ENCODE peak calls at places on chromosome 16, in eight cellular contexts. T, D, E, H, K, S, V and N are unnamed samples.

GRCh38 chr16:65644821-65645220 is 523.0 kb upstream of the CDH11 start:
- DNase-seq in S (no peak), D (no peak), H (no peak), E (no peak), V (no peak), T (no peak), K (no peak), N (no peak)

GRCh38 chr16:8855972-8856371 is 12.8 kb downstream of the CARHSP1 start:
- DNase-seq in E (no peak), D (no peak), H (no peak), S (no peak), T (no peak), K (no peak), V (no peak), N (no peak)

GRCh38 chr16:74271879-74272278 is 24.7 kb upstream of the PSMD7 start:
- DNase-seq in H (no peak), S (no peak), V (no peak), E (no peak), D (no peak), T (no peak), K (no peak), N (no peak)

GRCh38 chr16:89077076-89077475 is 16.6 kb upstream of the ACSF3 start:
- DNase-seq in D (no peak), E (no peak), S (no peak), V (no peak), T (no peak), H (no peak), K (no peak), N (no peak)

GRCh38 chr16:4510747-4511426 is 27.7 kb downstream of the CDIP1 start:
- DNase-seq in D (no peak), H (no peak), K (no peak), S (no peak), V (no peak), T (no peak), E (no peak), N (no peak)

GRCh38 chr16:80517846-80518245 is 22.9 kb upstream of the DYNLRB2 start:
- DNase-seq in H (no peak), E (no peak), D (no peak), S (no peak), T (no peak), K (no peak), V (no peak), N (no peak)

GRCh38 chr16:83606486-83607030 is 201.2 kb upstream of the HSBP1 start:
- DNase-seq in S (no peak), D (no peak), T (no peak), H (no peak), V (peak), E (no peak), K (no peak), N (no peak)

GRCh38 chr16:81219151-81219550 is 19.3 kb upstream of the BCO1 start:
- DNase-seq in V (no peak), E (no peak), D (no peak), H (no peak), T (no peak), S (no peak), K (no peak), N (no peak)

GRCh38 chr16:11743308-11744074 is 834 bp upstream of the TXNDC11 start:
- DNase-seq in E (no peak), V (no peak), H (peak), K (peak), T (peak), D (no peak), S (peak), N (no peak)

GRCh38 chr16:28189237-28189636 is 22.5 kb downstream of the XPO6 start:
- DNase-seq in S (no peak), V (no peak), E (no peak), K (no peak), D (no peak), T (no peak), H (no peak), N (no peak)

GRCh38 chr16:48612621-48613020 is 2.6 kb upstream of the N4BP1 start:
- DNase-seq in T (no peak), V (no peak), E (no peak), S (no peak), D (no peak), K (no peak), H (no peak), N (no peak)

GRCh38 chr16:65754799-65755691 is 611.4 kb upstream of the CDH5 start:
- DNase-seq in V (no peak), H (no peak), E (no peak), D (no peak), T (no peak), K (no peak), S (peak), N (no peak)